ENCODE peak calls at places on chromosome 2, in seven cellular contexts. Z, P, W, X, C, G and Q are unnamed samples.

GRCh38 chr2:227374158-227374557 is 4.9 kb downstream of the TM4SF20 start:
- DNase-seq in C (no peak), W (no peak), X (peak), Z (peak), P (no peak), G (no peak), Q (no peak)

GRCh38 chr2:23436346-23437099 is 51.5 kb downstream of the KLHL29 start:
- DNase-seq in P (no peak), G (peak), X (peak), Z (peak), W (no peak), C (peak), Q (no peak)

GRCh38 chr2:62175728-62176127 is 20.2 kb upstream of the B3GNT2 start:
- DNase-seq in Z (no peak), P (no peak), X (no peak), C (no peak), G (no peak), W (no peak), Q (no peak)

GRCh38 chr2:119846021-119846420 is 86.3 kb downstream of the PTPN4 start:
- DNase-seq in P (no peak), C (no peak), W (no peak), X (no peak), Z (no peak), G (no peak), Q (no peak)

GRCh38 chr2:54464334-54464733 is 8.2 kb downstream of the SPTBN1 start:
- DNase-seq in X (no peak), G (no peak), C (no peak), Z (no peak), P (no peak), W (no peak), Q (no peak)

GRCh38 chr2:169827272-169828140 is at the start of gene UBR3:
- DNase-seq in Z (peak), X (peak), P (peak), W (peak), G (no peak), C (peak), Q (peak)

GRCh38 chr2:59150430-59150829 is 909.3 kb upstream of the FANCL start:
- DNase-seq in W (no peak), P (no peak), Z (no peak), X (no peak), G (no peak), C (no peak), Q (no peak)

GRCh38 chr2:46296216-46296839 is 879 bp upstream of the EPAS1 start:
- DNase-seq in P (no peak), X (no peak), C (peak), W (peak), G (no peak), Z (no peak), Q (peak)

GRCh38 chr2:36562973-36563532 is 34.9 kb downstream of the FEZ2 start:
- DNase-seq in W (no peak), Z (peak), C (no peak), G (no peak), P (peak), X (no peak), Q (peak)

GRCh38 chr2:227423633-227424499 is 36.1 kb upstream of the SCYGR1 start:
- DNase-seq in P (no peak), G (no peak), Z (no peak), C (no peak), W (no peak), X (no peak), Q (peak)

GRCh38 chr2:226031078-226031937 is 631.8 kb downstream of the NYAP2 start:
- DNase-seq in Z (peak), G (no peak), C (peak), W (peak), P (peak), X (peak), Q (peak)

GRCh38 chr2:223396993-223397392 is 205.2 kb downstream of the SCG2 start:
- DNase-seq in C (no peak), W (no peak), X (no peak), G (no peak), P (no peak), Z (no peak), Q (no peak)

GRCh38 chr2:40409734-40410133 is 42.2 kb downstream of the SLC8A1 start:
- DNase-seq in C (no peak), G (no peak), X (no peak), Z (no peak), P (no peak), W (no peak), Q (no peak)

GRCh38 chr2:229154381-229154780 is 116.7 kb downstream of the PID1 start:
- DNase-seq in C (no peak), W (no peak), Z (peak), G (no peak), X (no peak), P (no peak), Q (no peak)

GRCh38 chr2:68799138-68799537 is 64.5 kb downstream of the ARHGAP25 start:
- DNase-seq in X (no peak), Z (no peak), G (no peak), W (no peak), C (no peak), P (no peak), Q (no peak)

GRCh38 chr2:25314514-25315315 is 27.0 kb downstream of the DNMT3A start:
- DNase-seq in G (no peak), C (peak), Z (no peak), P (peak), X (peak), W (peak), Q (peak)

GRCh38 chr2:97697252-97698235 is 15.8 kb upstream of the ZAP70 start:
- DNase-seq in G (peak), W (peak), X (peak), C (peak), P (peak), Z (peak), Q (peak)

GRCh38 chr2:110993557-110994231 is 127.0 kb upstream of the BCL2L11 start:
- DNase-seq in Z (no peak), G (no peak), W (no peak), P (no peak), X (no peak), C (no peak), Q (no peak)